ENCODE peak calls at places on chromosome 10, in four cellular contexts. O is NK-92 treated with Interleukin-12 subunit alpha and Interleukin-12 subunit beta, amount 100 ng/mL, for 24 hours; Y is GM13976; F is nephron progenitor cell. X is an unnamed sample.

GRCh38 chr10:12707461-12708185 is 293.9 kb downstream of the CCDC3 start:
- DNase-seq in O (no peak), F (peak; percentile 55), Y (no peak), X (no peak)

GRCh38 chr10:93590638-93591037 is 10.4 kb downstream of the RBP4 start:
- DNase-seq in F (no peak), O (no peak), Y (no peak), X (no peak)

GRCh38 chr10:83222832-83223742 is 916.2 kb upstream of the GHITM start:
- DNase-seq in F (no peak), Y (no peak), O (no peak), X (peak; percentile 2)

GRCh38 chr10:23157691-23158369 is 34.3 kb upstream of the PTF1A start:
- DNase-seq in O (no peak), F (peak; percentile 12), Y (peak; percentile 66), X (no peak)

GRCh38 chr10:131310054-131310903 is 1.2 kb downstream of the TCERG1L start:
- DNase-seq in O (no peak), Y (no peak), F (no peak), X (no peak)

GRCh38 chr10:28378986-28379585 is 76.2 kb upstream of the MPP7 start:
- DNase-seq in F (no peak), Y (no peak), O (no peak), X (no peak)

GRCh38 chr10:75034131-75034512 is 77.3 kb upstream of the SAMD8 start:
- DNase-seq in F (no peak), O (peak; percentile 20), Y (no peak), X (no peak)

GRCh38 chr10:42941245-42941644 is 135.6 kb upstream of the RET start:
- DNase-seq in O (no peak), Y (no peak), F (no peak), X (peak; percentile 35)

GRCh38 chr10:35119378-35119777 is 7.3 kb upstream of the CREM start:
- DNase-seq in F (no peak), O (no peak), Y (no peak), X (no peak)

GRCh38 chr10:70459771-70460490 is 18.4 kb upstream of the NODAL start:
- DNase-seq in F (no peak), O (no peak), Y (no peak), X (no peak)

GRCh38 chr10:113438660-113439059 is 114.2 kb upstream of the HABP2 start:
- DNase-seq in Y (no peak), F (no peak), O (no peak), X (no peak)

GRCh38 chr10:3972460-3973366 is 187.7 kb upstream of the KLF6 start:
- DNase-seq in Y (no peak), O (peak; percentile 11), F (no peak), X (no peak)

GRCh38 chr10:7572435-7572834 is 94.3 kb downstream of the ITIH5 start:
- DNase-seq in O (no peak), F (no peak), Y (no peak), X (no peak)

GRCh38 chr10:126110434-126110833 is 214.1 kb downstream of the FANK1 start:
- DNase-seq in Y (no peak), F (no peak), O (no peak), X (no peak)

GRCh38 chr10:14602807-14603538 is 171.7 kb downstream of the FAM107B start:
- DNase-seq in Y (no peak), F (no peak), O (no peak), X (no peak)

GRCh38 chr10:124152781-124153600 is 59.6 kb upstream of the CHST15 start:
- DNase-seq in F (no peak), Y (peak; percentile 75), O (peak; percentile 47), X (peak; percentile 41)

GRCh38 chr10:90887555-90887954 is 15.8 kb downstream of the RPP30 start:
- DNase-seq in O (no peak), F (no peak), Y (no peak), X (no peak)

GRCh38 chr10:102342462-102342861 is 53.0 kb upstream of the NFKB2 start:
- DNase-seq in F (no peak), O (no peak), Y (no peak), X (peak; percentile 33)

GRCh38 chr10:93468532-93469213 is 13.5 kb downstream of the MYOF start:
- DNase-seq in F (no peak), Y (no peak), O (no peak), X (no peak)

GRCh38 chr10:32253300-32253699 is 93.7 kb downstream of the EPC1 start:
- DNase-seq in O (no peak), Y (no peak), F (no peak), X (no peak)

GRCh38 chr10:119620241-119620753 is 23.5 kb upstream of the TIAL1 start:
- DNase-seq in F (no peak), O (no peak), Y (no peak), X (no peak)

GRCh38 chr10:32979041-32979440 is 21.0 kb upstream of the ITGB1 start:
- DNase-seq in O (no peak), Y (no peak), F (no peak), X (no peak)

GRCh38 chr10:60114765-60115586 is 208.6 kb upstream of the CCDC6 start:
- DNase-seq in F (peak; percentile 21), O (no peak), Y (peak; percentile 46), X (no peak)

GRCh38 chr10:28569506-28570159 is 36.7 kb downstream of the WAC start:
- DNase-seq in O (no peak), F (no peak), Y (no peak), X (no peak)

GRCh38 chr10:98534046-98534445 is 87.3 kb upstream of the HPS1 start:
- DNase-seq in Y (no peak), F (no peak), O (no peak), X (no peak)

GRCh38 chr10:110081914-110082313 is 74.1 kb downstream of the ADD3 start:
- DNase-seq in F (no peak), Y (no peak), O (no peak), X (no peak)

GRCh38 chr10:70441877-70442205 is 360 bp upstream of the NODAL start:
- DNase-seq in O (no peak), F (no peak), Y (no peak), X (no peak)

GRCh38 chr10:73368238-73368637 is 9.6 kb upstream of the CFAP70 start:
- DNase-seq in Y (no peak), O (no peak), F (no peak), X (no peak)

GRCh38 chr10:95739046-95739445 is 16.9 kb upstream of the ENTPD1 start:
- DNase-seq in Y (no peak), O (no peak), F (no peak), X (no peak)

GRCh38 chr10:66180651-66181318 is 745.1 kb upstream of the LRRTM3 start:
- DNase-seq in F (peak; percentile 17), Y (peak; percentile 54), O (no peak), X (no peak)

GRCh38 chr10:69504576-69505250 is 53.4 kb downstream of the TSPAN15 start:
- DNase-seq in Y (no peak), O (no peak), F (no peak), X (no peak)

GRCh38 chr10:77625379-77625778 is 12.2 kb downstream of the KCNMA1 start:
- DNase-seq in O (no peak), Y (no peak), F (no peak), X (no peak)

X was measured in H1.